ENCODE peak calls at places on chromosomes 5 and 9, in seven cellular contexts. V is hepatocyte, H is neural progenitor cell, Q is PC-3, B is GM23248, K is GM23338, D is HCT116. J is an unnamed sample.

GRCh38 chr5:25119654-25120053 is 474.9 kb upstream of the CDH10 start:
- DNase-seq in Q (peak; percentile 68), H (no peak), B (peak; percentile 47), V (peak; percentile 59), K (peak; percentile 63), D (no peak), J (peak; percentile 24)

GRCh38 chr5:151739939-151740335 is 18.5 kb downstream of the ATOX1 start:
- DNase-seq in D (no peak), H (peak; percentile 13), K (peak; percentile 66), V (no peak), Q (peak; percentile 58), B (peak; percentile 94), J (no peak)

GRCh38 chr9:16241231-16241630 is 629.2 kb downstream of the BNC2 start:
- DNase-seq in D (no peak), V (no peak), Q (peak; percentile 70), B (peak; percentile 51), K (no peak), H (no peak), J (no peak)

GRCh38 chr5:116237917-116238502 is 153.2 kb downstream of the COMMD10 start:
- DNase-seq in B (peak; percentile 9), H (peak; percentile 4), K (peak; percentile 61), V (no peak), D (peak; percentile 4), Q (peak; percentile 22), J (no peak)

GRCh38 chr9:9352877-9353481 is 1259.8 kb downstream of the PTPRD start:
- DNase-seq in K (peak; percentile 49), Q (peak; percentile 10), V (peak; percentile 17), H (peak; percentile 36), D (no peak), B (peak; percentile 17), J (no peak)

GRCh38 chr9:98318834-98319478 is 63.5 kb upstream of the TBC1D2 start:
- DNase-seq in Q (peak; percentile 8), K (no peak), D (no peak), B (peak; percentile 80), V (no peak), H (no peak), J (no peak)

GRCh38 chr9:116572095-116572748 is 114.9 kb upstream of the TRIM32 start:
- DNase-seq in D (peak; percentile 33), H (peak; percentile 89), K (peak; percentile 88), B (peak; percentile 88), Q (peak; percentile 59), V (peak; percentile 93), J (peak; percentile 21)

GRCh38 chr5:68353624-68354023 is 138.1 kb downstream of the PIK3R1 start:
- DNase-seq in V (no peak), K (no peak), H (no peak), Q (no peak), D (no peak), B (peak; percentile 36), J (no peak)

GRCh38 chr5:74493426-74493825 is 147.1 kb downstream of the ENC1 start:
- DNase-seq in K (no peak), H (no peak), D (no peak), V (no peak), Q (no peak), B (no peak), J (no peak)

GRCh38 chr9:3884736-3885135 is 358.9 kb upstream of the RFX3 start:
- DNase-seq in Q (no peak), H (peak; percentile 62), D (no peak), B (no peak), V (no peak), K (no peak), J (no peak)

GRCh38 chr5:67644221-67644920 is 447.8 kb upstream of the CD180 start:
- DNase-seq in D (no peak), V (no peak), H (no peak), K (peak; percentile 14), Q (no peak), B (no peak), J (no peak)

GRCh38 chr5:35898952-35899351 is 39.5 kb downstream of the CAPSL start:
- DNase-seq in B (no peak), D (no peak), K (no peak), H (no peak), Q (no peak), V (no peak), J (no peak)

GRCh38 chr5:121628783-121629182 is 222.9 kb upstream of the FTMT start:
- DNase-seq in K (no peak), Q (no peak), D (no peak), H (no peak), B (no peak), V (no peak), J (no peak)

GRCh38 chr9:127078988-127079387 is 43.4 kb downstream of the ANGPTL2 start:
- DNase-seq in H (no peak), V (no peak), D (no peak), B (no peak), K (no peak), Q (no peak), J (no peak)

GRCh38 chr9:109411069-109411761 is 86.9 kb downstream of the PTPN3 start:
- DNase-seq in D (no peak), Q (no peak), K (no peak), V (no peak), H (no peak), B (no peak), J (no peak)

GRCh38 chr9:109414125-109414785 is 83.9 kb downstream of the PTPN3 start:
- DNase-seq in H (peak; percentile 22), K (peak; percentile 66), V (no peak), B (no peak), D (no peak), Q (no peak), J (peak; percentile 80)

GRCh38 chr9:109408759-109409462 is 88.1 kb upstream of the EPB41L4B start:
- DNase-seq in K (peak; percentile 42), Q (no peak), V (no peak), B (no peak), H (no peak), D (no peak), J (no peak)

GRCh38 chr9:109409998-109410397 is 88.1 kb downstream of the PTPN3 start:
- DNase-seq in H (peak; percentile 61), K (peak; percentile 89), Q (no peak), B (no peak), V (peak; percentile 15), D (no peak), J (no peak)

GRCh38 chr9:109411818-109412352 is 86.2 kb downstream of the PTPN3 start:
- DNase-seq in K (peak; percentile 76), D (no peak), H (peak; percentile 65), Q (peak; percentile 15), V (peak; percentile 54), B (peak; percentile 70), J (peak; percentile 45)
- TF ChIP-seq EZH2phosphoT487 in K (no peak), D (no peak), H (no peak), Q (no peak), V (no peak), B (no peak), J (no peak)

DNA sequence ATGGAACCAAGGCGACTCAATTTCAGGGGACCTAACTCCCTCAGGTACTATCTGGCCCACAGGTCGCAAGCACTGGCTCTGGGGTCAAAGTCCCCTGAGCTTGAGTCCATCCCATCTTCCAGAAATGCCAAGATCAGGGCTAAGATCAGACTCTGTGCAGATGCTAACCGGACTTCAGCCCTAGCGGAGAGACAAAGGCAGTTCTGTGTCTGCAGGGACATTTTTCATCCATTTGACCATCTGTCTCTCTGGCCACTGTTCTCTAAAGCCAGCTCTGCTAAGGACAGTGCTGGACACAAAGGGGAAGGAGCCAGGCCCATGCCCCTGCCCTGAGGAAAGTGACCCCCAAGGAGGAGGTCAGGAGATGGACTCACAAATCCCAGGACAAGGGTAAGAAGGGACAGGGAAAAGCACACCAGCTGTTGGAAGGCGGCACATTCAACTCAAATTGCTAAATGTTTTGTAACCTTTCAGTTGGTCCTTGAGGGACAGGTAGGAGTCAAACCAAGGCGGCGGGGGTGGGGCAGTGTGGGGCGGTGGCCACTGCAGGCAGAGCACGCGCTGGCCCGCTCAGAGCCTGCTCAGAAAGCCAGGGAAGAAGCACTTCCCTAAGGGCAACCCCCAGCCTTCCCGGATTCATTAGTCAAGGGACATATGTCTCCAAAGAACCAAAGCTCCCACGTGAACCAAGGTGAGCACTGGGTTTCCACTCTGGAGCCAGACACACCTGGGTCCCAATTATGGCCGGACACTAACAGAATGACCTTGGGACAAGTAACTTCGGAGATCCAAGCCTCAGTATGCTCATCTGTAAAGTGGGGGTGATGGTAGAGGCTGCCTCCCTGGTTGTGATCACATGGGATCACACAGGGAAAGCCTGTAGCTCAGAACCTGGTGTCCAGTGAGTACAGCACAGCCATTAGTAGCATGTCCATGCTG is 42.8 kb downstream of the STK10 start:
- DNase-seq in D (no peak), K (no peak), V (no peak), B (no peak), H (no peak), Q (no peak), J (no peak)
- H2AFZ ChIP-seq in D (no peak overlapping the region), K (no peak overlapping the region), V (no peak overlapping the region), B (no peak overlapping the region), H (no peak overlapping the region), Q (no peak overlapping the region), J (no peak overlapping the region)

GRCh38 chr5:77209495-77210090 is 887 bp upstream of the PDE8B start:
- DNase-seq in V (no peak), H (peak; percentile 8), Q (no peak), B (no peak), K (no peak), D (no peak), J (no peak)
- TF ChIP-seq EZH2 in V (no peak), H (peak; percentile 73), Q (no peak), B (no peak), K (no peak), D (no peak), J (no peak)

GRCh38 chr9:17876687-17877086 is 297.8 kb downstream of the SH3GL2 start:
- DNase-seq in V (no peak), K (no peak), D (no peak), Q (no peak), H (no peak), B (no peak), J (no peak)

GRCh38 chr9:17882801-17883200 is 303.9 kb downstream of the SH3GL2 start:
- DNase-seq in H (no peak), V (no peak), D (no peak), K (no peak), B (no peak), Q (no peak), J (no peak)

GRCh38 chr9:17881371-17881770 is 302.5 kb downstream of the SH3GL2 start:
- DNase-seq in B (no peak), K (no peak), H (no peak), Q (no peak), D (no peak), V (no peak), J (no peak)

DNA sequence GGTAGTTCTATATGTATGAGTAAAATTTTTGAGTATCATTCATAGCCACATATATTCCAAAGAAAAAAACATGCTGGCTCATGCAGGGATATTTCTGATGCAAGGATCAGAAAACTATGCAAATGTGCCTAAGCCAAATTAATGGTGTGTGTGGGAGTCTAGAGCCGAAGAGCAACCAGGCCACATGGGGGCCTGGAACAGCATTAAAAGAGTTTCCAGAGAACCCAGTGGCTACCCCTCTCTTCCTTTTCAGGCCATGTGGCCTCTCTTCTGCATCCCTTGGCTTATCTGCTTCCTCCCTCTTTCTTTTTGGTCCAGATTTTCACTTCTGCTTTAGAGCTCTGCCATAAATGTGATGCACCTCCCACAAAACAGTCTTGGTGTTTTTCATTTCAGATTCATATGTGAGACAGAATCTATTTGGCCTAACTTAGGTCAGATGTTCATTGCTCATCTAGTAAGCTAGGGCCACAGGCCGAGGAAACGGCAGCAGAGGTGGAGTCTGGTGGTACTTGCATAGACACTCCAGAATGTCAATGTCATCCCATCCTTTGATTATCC is 300.0 kb downstream of the SH3GL2 start:
- DNase-seq in Q (no peak), B (no peak), D (no peak), H (no peak), V (no peak), K (no peak), J (no peak)
- TF ChIP-seq EZH2phosphoT487 in Q (no peak), B (no peak), D (no peak), H (no peak), V (no peak), K (no peak), J (no peak)